ENCODE peak calls at places on chromosomes 3 and 15, in ten cellular contexts. M is HL-60; I is lower lobe of right lung; G is endothelial cell; B is neural crest cell; P is A549; E is CD8-positive, alpha-beta T cell; X is ovary; H is body of pancreas; U is omental fat pad. T is an unnamed sample.

GRCh38 chr15:101025896-101026631 is 106.9 kb downstream of the LRRK1 start:
- DNase-seq in M (no peak), X (peak), H (no peak), P (no peak), I (no peak), B (peak), G (no peak), U (no peak), E (no peak), T (no peak)

GRCh38 chr3:194206375-194206774 is 70.4 kb downstream of the HES1 start:
- DNase-seq in X (no peak), E (no peak), B (no peak), G (no peak), M (no peak), I (peak), P (no peak), H (peak), U (peak), T (peak)

GRCh38 chr3:79161941-79162340 is 605.9 kb downstream of the ROBO1 start:
- DNase-seq in X (no peak), G (no peak), M (no peak), I (no peak), P (no peak), H (no peak), B (no peak), E (no peak), U (no peak), T (no peak)

GRCh38 chr3:69092030-69092513 is 7.3 kb downstream of the ARL6IP5 start:
- DNase-seq in U (no peak), M (peak), E (no peak), P (no peak), B (no peak), G (peak), I (no peak), X (no peak), H (no peak), T (no peak)

GRCh38 chr3:132283440-132283839 is 33.8 kb upstream of the ACP3 start:
- DNase-seq in X (no peak), I (no peak), B (no peak), M (peak), P (no peak), G (no peak), U (no peak), E (no peak), H (no peak), T (no peak)

GRCh38 chr15:43488790-43489585 is 4.0 kb downstream of the TP53BP1 start:
- DNase-seq in I (no peak), P (no peak), G (no peak), X (no peak), H (no peak), E (no peak), B (no peak), M (no peak), U (no peak), T (no peak)

GRCh38 chr15:22780267-22780666 is 6.2 kb upstream of the NIPA1 start:
- DNase-seq in G (no peak), I (no peak), X (no peak), E (no peak), P (no peak), M (no peak), U (no peak), B (no peak), H (no peak), T (no peak)

GRCh38 chr15:90560229-90560771 is 30.6 kb downstream of the CRTC3 start:
- DNase-seq in U (no peak), X (peak), H (peak), G (no peak), E (no peak), B (no peak), I (no peak), M (no peak), P (no peak), T (no peak)

GRCh38 chr3:194205675-194206133 is 69.8 kb downstream of the HES1 start:
- DNase-seq in X (no peak), G (peak), M (no peak), I (peak), P (no peak), H (peak), B (peak), E (no peak), U (no peak), T (no peak)

GRCh38 chr3:42177068-42177800 is 86.1 kb downstream of the TRAK1 start:
- DNase-seq in X (no peak), B (no peak), U (no peak), E (no peak), G (no peak), M (no peak), I (no peak), P (no peak), H (no peak), T (no peak)

GRCh38 chr3:194714122-194714425 is 28.4 kb downstream of the FAM43A start:
- DNase-seq in M (no peak), U (no peak), H (no peak), B (no peak), I (no peak), G (no peak), P (no peak), X (no peak), E (no peak), T (no peak)

GRCh38 chr15:68608206-68608843 is 29.5 kb downstream of the CORO2B start:
- DNase-seq in E (no peak), G (no peak), M (no peak), U (peak), B (no peak), X (peak), I (no peak), H (peak), P (no peak), T (no peak)

GRCh38 chr3:108001457-108001856 is 89.4 kb downstream of the CD47 start:
- DNase-seq in I (peak), M (no peak), E (no peak), P (no peak), X (no peak), U (no peak), B (no peak), G (no peak), H (no peak), T (no peak)

GRCh38 chr3:108554233-108554632 is 35.0 kb downstream of the CIP2A start:
- DNase-seq in H (no peak), U (no peak), E (no peak), X (no peak), G (no peak), B (no peak), P (no peak), M (no peak), I (no peak), T (no peak)

GRCh38 chr3:89042251-89042650 is 65.2 kb upstream of the EPHA3 start:
- DNase-seq in I (no peak), X (no peak), P (no peak), G (no peak), U (no peak), M (no peak), E (no peak), H (no peak), B (no peak), T (no peak)

GRCh38 chr3:111616417-111617105 is 21.4 kb upstream of the ZBED2 start:
- DNase-seq in U (no peak), G (no peak), I (peak), M (no peak), P (no peak), H (no peak), B (no peak), X (no peak), E (peak), T (no peak)

GRCh38 chr3:153370680-153371079 is 208.7 kb downstream of the RAP2B start:
- DNase-seq in H (no peak), U (no peak), I (no peak), X (no peak), E (no peak), G (no peak), M (no peak), P (no peak), B (no peak), T (no peak)

GRCh38 chr3:10224794-10225660 is 23.2 kb upstream of the TATDN2 start:
- DNase-seq in X (no peak), M (no peak), H (peak), U (peak), P (peak), E (peak), G (peak), I (peak), B (peak), T (peak)

GRCh38 chr3:184715943-184716651 is 4.2 kb upstream of the MAGEF1 start:
- DNase-seq in M (no peak), P (no peak), H (no peak), E (no peak), B (no peak), I (no peak), G (no peak), U (no peak), X (no peak), T (no peak)

GRCh38 chr3:47512416-47513124 is 942 bp downstream of the ELP6 start:
- DNase-seq in G (peak), H (peak), P (no peak), U (no peak), E (peak), M (peak), I (no peak), B (peak), X (peak), T (peak)

GRCh38 chr15:47794266-47794914 is 77.1 kb downstream of the SEMA6D start:
- DNase-seq in M (no peak), U (no peak), H (peak), X (no peak), G (no peak), E (no peak), I (no peak), B (no peak), P (no peak), T (no peak)

GRCh38 chr3:37218206-37218605 is 43.8 kb upstream of the LRRFIP2 start:
- DNase-seq in U (no peak), B (no peak), P (no peak), H (no peak), E (no peak), I (no peak), M (no peak), G (no peak), X (no peak), T (no peak)

GRCh38 chr3:107884719-107885460 is 205.9 kb downstream of the CD47 start:
- DNase-seq in H (no peak), E (no peak), G (no peak), B (no peak), P (no peak), M (no peak), U (no peak), I (no peak), X (no peak), T (no peak)

GRCh38 chr15:32851619-32852416 is 134.0 kb downstream of the GREM1 start:
- DNase-seq in X (no peak), U (no peak), M (no peak), E (no peak), I (no peak), B (no peak), H (no peak), G (no peak), P (no peak), T (no peak)

GRCh38 chr15:58182460-58183163 is 44.4 kb downstream of the AQP9 start:
- DNase-seq in M (peak), X (peak), H (peak), G (peak), P (peak), U (no peak), I (no peak), B (peak), E (no peak), T (peak)

GRCh38 chr3:131704084-131704483 is 201.3 kb upstream of the MRPL3 start:
- DNase-seq in P (no peak), G (no peak), E (no peak), X (no peak), M (no peak), B (no peak), I (no peak), H (no peak), U (no peak), T (no peak)

GRCh38 chr3:152517517-152517916 is 248.8 kb downstream of the MBNL1 start:
- DNase-seq in X (no peak), M (no peak), B (no peak), G (no peak), U (no peak), I (no peak), P (no peak), E (no peak), H (no peak), T (no peak)

GRCh38 chr3:179969525-179969924 is 67.2 kb downstream of the PEX5L start:
- DNase-seq in H (peak), I (no peak), U (no peak), B (no peak), M (peak), X (no peak), G (no peak), P (peak), E (no peak), T (no peak)

GRCh38 chr3:123267821-123268220 is 66.1 kb downstream of the SEC22A start:
- DNase-seq in I (no peak), U (no peak), X (no peak), H (no peak), M (no peak), G (no peak), B (no peak), E (no peak), P (no peak), T (no peak)
- TF ChIP-seq CTCF in I (no peak), U (no peak), X (no peak), H (no peak), M (no peak), G (no peak), B (no peak), E (no peak), P (no peak), T (no peak)

DNA sequence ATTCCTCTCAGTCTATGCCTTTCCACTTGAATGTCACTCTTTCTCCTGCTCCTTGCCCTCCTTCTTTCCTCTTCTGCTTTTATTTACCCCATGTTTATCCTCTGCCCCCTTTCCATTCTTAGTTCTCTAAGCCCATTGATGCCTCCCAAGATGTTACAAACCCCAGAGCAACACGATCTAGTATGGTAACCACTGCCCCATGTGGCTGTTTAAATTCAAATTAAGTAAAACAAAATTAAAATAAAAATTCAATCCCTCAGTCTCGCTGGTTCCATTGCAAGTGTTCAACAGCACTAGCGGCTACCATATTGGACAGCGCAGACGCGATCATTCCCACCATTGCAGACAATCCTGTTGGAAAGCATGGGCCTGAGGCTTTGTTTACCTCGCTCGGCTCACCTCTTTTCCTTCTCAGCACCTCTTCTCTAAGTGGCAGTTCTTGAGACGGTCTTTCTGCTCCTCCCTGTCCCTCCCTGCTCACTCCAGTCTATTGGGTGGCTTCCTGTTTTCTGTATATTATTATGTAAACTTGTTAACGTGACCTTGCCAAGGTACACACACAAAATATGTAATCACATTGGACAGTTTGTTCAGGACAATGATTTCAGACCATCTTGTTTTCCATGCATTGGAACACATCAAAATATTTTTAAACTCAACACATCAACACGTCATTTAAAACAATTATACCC is 21.8 kb upstream of the CA12 start:
- DNase-seq in U (no peak), E (no peak), X (no peak), M (no peak), B (no peak), I (no peak), G (no peak), H (no peak), P (no peak), T (no peak)
- TF ChIP-seq CTCF in U (no peak), E (no peak), X (no peak), M (no peak), B (no peak), I (no peak), G (no peak), H (no peak), P (no peak), T (no peak)

GRCh38 chr3:121529308-121529707 is 16.5 kb downstream of the POLQ start:
- DNase-seq in E (no peak), P (peak), U (no peak), B (no peak), M (no peak), G (no peak), I (no peak), X (no peak), H (no peak), T (no peak)
- TF ChIP-seq CTCF in E (no peak), P (peak), U (no peak), B (peak), M (no peak), G (peak), I (peak), X (no peak), H (peak), T (peak)

DNA sequence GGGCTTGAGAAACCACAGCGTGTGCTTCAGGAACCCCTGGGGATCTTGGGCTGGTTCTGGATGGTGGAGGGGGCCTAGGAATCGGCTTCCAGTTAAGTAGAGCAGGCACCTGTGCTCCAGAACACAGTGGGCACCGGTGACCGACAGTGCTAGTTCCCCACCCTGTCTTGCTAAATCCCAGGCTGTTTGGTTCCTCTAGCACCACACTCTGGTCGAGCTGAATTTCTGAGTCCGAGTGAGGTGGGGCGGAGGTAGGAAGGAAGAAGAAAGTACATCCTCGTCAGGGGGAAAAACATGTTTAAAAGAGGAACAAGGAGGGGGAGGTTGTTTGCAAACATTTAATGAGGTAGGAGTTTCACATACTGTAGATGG is 29.1 kb downstream of the SLC6A6 start:
- DNase-seq in M (peak), G (no peak), I (peak), P (no peak), B (no peak), E (no peak), H (no peak), U (no peak), X (no peak), T (no peak)
- TF ChIP-seq CTCF in M (no peak), G (no peak), I (no peak), P (no peak), B (no peak), E (no peak), H (no peak), U (no peak), X (no peak), T (no peak)

GRCh38 chr15:70121656-70122297 is 24.1 kb upstream of the TLE3 start:
- DNase-seq in G (no peak), U (peak), M (no peak), P (no peak), H (peak), E (no peak), I (no peak), X (peak), B (no peak), T (no peak)
- TF ChIP-seq CTCF in G (no peak), U (no peak), M (no peak), P (peak), H (no peak), E (no peak), I (no peak), X (no peak), B (no peak), T (no peak)

GRCh38 chr15:50968353-50968752 is 59.9 kb downstream of the AP4E1 start:
- DNase-seq in U (no peak), I (no peak), E (no peak), H (no peak), B (no peak), X (no peak), P (no peak), G (no peak), M (no peak), T (no peak)
- TF ChIP-seq CTCF in U (no peak), I (no peak), E (no peak), H (no peak), B (no peak), X (no peak), P (no peak), G (no peak), M (no peak), T (no peak)

GRCh38 chr15:85312925-85313324 is 67.5 kb upstream of the AKAP13 start:
- DNase-seq in P (no peak), E (no peak), H (no peak), X (no peak), B (no peak), G (no peak), M (no peak), U (no peak), I (no peak), T (no peak)
- TF ChIP-seq CTCF in P (no peak), E (no peak), H (no peak), X (no peak), B (no peak), G (no peak), M (peak), U (no peak), I (no peak), T (no peak)

DNA sequence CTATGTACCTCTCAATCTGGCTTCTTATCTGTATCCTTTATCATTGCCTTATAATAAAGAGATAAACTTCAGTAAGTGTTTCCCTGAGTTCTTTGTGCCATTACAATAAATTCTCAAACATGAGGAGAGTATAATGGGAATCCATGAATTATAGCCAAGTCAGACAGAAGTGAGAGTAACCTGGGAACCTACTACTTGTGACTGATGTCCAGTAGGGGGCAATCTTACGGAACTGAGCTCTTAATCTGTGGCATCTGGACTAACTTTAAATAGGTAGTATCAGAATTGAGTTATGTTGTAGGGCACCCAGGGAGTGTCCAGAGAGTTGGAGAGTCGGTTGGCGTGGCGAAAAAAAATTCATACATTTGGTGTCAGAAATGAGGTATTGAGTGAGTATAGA is 542.6 kb downstream of the ZBBX start:
- DNase-seq in P (no peak), B (peak), X (no peak), G (peak), I (no peak), H (no peak), E (no peak), U (no peak), M (no peak), T (peak)
- TF ChIP-seq CTCF in P (no peak), B (peak), X (no peak), G (peak), I (peak), H (peak), E (no peak), U (no peak), M (peak), T (peak)

DNA sequence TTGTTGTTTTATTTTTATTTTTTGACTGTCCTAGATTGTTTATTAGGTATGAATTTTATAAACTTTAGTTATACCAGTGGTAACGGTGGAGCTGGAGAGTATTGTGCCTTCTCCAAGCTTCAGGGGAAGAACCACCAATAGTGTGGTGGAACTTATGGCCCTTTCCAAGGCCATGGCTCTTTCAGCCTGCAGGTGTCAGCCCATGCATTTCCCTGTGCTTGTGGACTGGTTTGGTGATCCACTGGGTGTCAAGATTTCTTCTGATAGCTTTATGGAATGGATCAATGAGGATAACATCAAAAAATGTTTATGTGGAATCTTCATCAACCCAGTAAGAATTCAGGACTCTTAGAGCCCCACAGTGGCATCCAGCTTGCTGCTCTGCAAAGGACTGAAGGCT is 19.2 kb upstream of the SCAMP5 start:
- DNase-seq in X (no peak), M (no peak), U (no peak), H (no peak), E (no peak), B (no peak), I (no peak), P (no peak), G (no peak), T (no peak)
- TF ChIP-seq CTCF in X (no peak), M (no peak), U (no peak), H (no peak), E (no peak), B (no peak), I (no peak), P (no peak), G (no peak), T (no peak)